ENCODE peak calls at places on chromosomes 16 and 17, in four cellular contexts. One of them, this sample, is unnamed.

GRCh38 chr16:27724491-27724878 is 174.5 kb downstream of the KATNIP start:
- DNase-seq in CD8-positive, alpha-beta memory T cell: no peak
- DNase-seq in iPS-NIHi11: no peak
- DNase-seq in adrenal gland: no peak
- DNase-seq in this sample: no peak

GRCh38 chr16:15967655-15968315 is 18.4 kb downstream of the ABCC1 start:
- DNase-seq in iPS-NIHi11: no peak
- DNase-seq in CD8-positive, alpha-beta memory T cell: no peak
- DNase-seq in adrenal gland: no peak
- DNase-seq in this sample: no peak

GRCh38 chr17:82204831-82205719 is 7.6 kb downstream of the CCDC57 start:
- DNase-seq in iPS-NIHi11: no peak
- DNase-seq in adrenal gland: no peak
- DNase-seq in CD8-positive, alpha-beta memory T cell: no peak
- DNase-seq in this sample: peak

GRCh38 chr17:80260791-80261158 is at the start of gene RNF213:
- DNase-seq in CD8-positive, alpha-beta memory T cell: peak
- DNase-seq in iPS-NIHi11: peak
- DNase-seq in adrenal gland: peak
- DNase-seq in this sample: peak

GRCh38 chr16:12141556-12141955 is 165.0 kb downstream of the SNX29 start:
- DNase-seq in CD8-positive, alpha-beta memory T cell: no peak
- DNase-seq in iPS-NIHi11: no peak
- DNase-seq in adrenal gland: no peak
- DNase-seq in this sample: no peak

GRCh38 chr17:35244345-35245195 is 1.7 kb downstream of the SLFN5 start:
- DNase-seq in CD8-positive, alpha-beta memory T cell: peak
- DNase-seq in adrenal gland: peak
- DNase-seq in iPS-NIHi11: peak
- DNase-seq in this sample: peak

GRCh38 chr17:74240637-74241036 is 27.3 kb downstream of the TTYH2 start:
- DNase-seq in CD8-positive, alpha-beta memory T cell: no peak
- DNase-seq in iPS-NIHi11: no peak
- DNase-seq in adrenal gland: no peak
- DNase-seq in this sample: no peak

GRCh38 chr17:72343911-72344310 is 223.1 kb downstream of the SOX9 start:
- DNase-seq in iPS-NIHi11: no peak
- DNase-seq in CD8-positive, alpha-beta memory T cell: no peak
- DNase-seq in adrenal gland: no peak
- DNase-seq in this sample: no peak

GRCh38 chr17:51540151-51540550 is 279.8 kb downstream of the UTP18 start:
- DNase-seq in CD8-positive, alpha-beta memory T cell: no peak
- DNase-seq in adrenal gland: no peak
- DNase-seq in iPS-NIHi11: no peak
- DNase-seq in this sample: no peak

GRCh38 chr17:59829217-59830006 is 63.3 kb downstream of the TUBD1 start:
- DNase-seq in CD8-positive, alpha-beta memory T cell: no peak
- DNase-seq in adrenal gland: no peak
- DNase-seq in iPS-NIHi11: no peak
- DNase-seq in this sample: no peak

GRCh38 chr17:55513885-55514590 is 2.8 kb upstream of the SMIM36 start:
- DNase-seq in CD8-positive, alpha-beta memory T cell: peak
- DNase-seq in adrenal gland: peak
- DNase-seq in iPS-NIHi11: peak
- DNase-seq in this sample: peak

GRCh38 chr17:79921411-79922160 is 82.3 kb upstream of the CBX4 start:
- DNase-seq in iPS-NIHi11: no peak
- DNase-seq in CD8-positive, alpha-beta memory T cell: no peak
- DNase-seq in adrenal gland: no peak
- DNase-seq in this sample: no peak

GRCh38 chr17:80034977-80035686 is 540 bp downstream of the TBC1D16 start:
- DNase-seq in CD8-positive, alpha-beta memory T cell: peak
- DNase-seq in adrenal gland: peak
- DNase-seq in iPS-NIHi11: peak
- DNase-seq in this sample: peak

GRCh38 chr16:67649494-67649931 is 4.6 kb downstream of the CARMIL2 start:
- DNase-seq in adrenal gland: no peak
- DNase-seq in CD8-positive, alpha-beta memory T cell: no peak
- DNase-seq in iPS-NIHi11: peak
- DNase-seq in this sample: no peak

GRCh38 chr16:86411878-86412277 is 98.4 kb upstream of the FOXF1 start:
- DNase-seq in adrenal gland: no peak
- DNase-seq in iPS-NIHi11: no peak
- DNase-seq in CD8-positive, alpha-beta memory T cell: no peak
- DNase-seq in this sample: no peak

GRCh38 chr16:86505185-86505898 is 5.0 kb upstream of the FOXF1 start:
- DNase-seq in adrenal gland: no peak
- DNase-seq in CD8-positive, alpha-beta memory T cell: no peak
- DNase-seq in iPS-NIHi11: no peak
- DNase-seq in this sample: no peak

GRCh38 chr16:87464691-87465300 is 28.0 kb downstream of the ZCCHC14 start:
- DNase-seq in iPS-NIHi11: no peak
- DNase-seq in adrenal gland: peak
- DNase-seq in CD8-positive, alpha-beta memory T cell: no peak
- DNase-seq in this sample: no peak

GRCh38 chr16:67459066-67459857 is 21.7 kb downstream of the ATP6V0D1 start:
- DNase-seq in iPS-NIHi11: peak
- DNase-seq in adrenal gland: peak
- DNase-seq in CD8-positive, alpha-beta memory T cell: no peak
- DNase-seq in this sample: no peak

GRCh38 chr16:89378947-89379771 is 111.2 kb downstream of the ANKRD11 start:
- DNase-seq in iPS-NIHi11: no peak
- DNase-seq in adrenal gland: no peak
- DNase-seq in CD8-positive, alpha-beta memory T cell: no peak
- DNase-seq in this sample: no peak

GRCh38 chr17:44376124-44376523 is 12.5 kb upstream of the FAM171A2 start:
- DNase-seq in adrenal gland: no peak
- DNase-seq in CD8-positive, alpha-beta memory T cell: no peak
- DNase-seq in iPS-NIHi11: peak
- DNase-seq in this sample: no peak

This sample was measured in activated gamma-delta T cell treated with Interleukin-2 at 50 U/mL for 16 hours.